ENCODE peak calls at places on chromosomes 3 and 15, in five cellular contexts. K is MM.1S; J is CD8-positive, alpha-beta memory T cell; F is heart right ventricle; T is breast epithelium. W is an unnamed sample.

GRCh38 chr3:124552224-124552623 is 178.0 kb upstream of the UMPS start:
- DNase-seq in K (no peak), J (no peak), F (no peak), T (no peak), W (peak; percentile 44)

GRCh38 chr3:105953831-105954230 is 85.0 kb upstream of the CBLB start:
- DNase-seq in K (no peak), J (no peak), F (no peak), T (no peak), W (no peak)

GRCh38 chr3:106114848-106115247 is 246.0 kb upstream of the CBLB start:
- DNase-seq in K (no peak), J (no peak), F (no peak), T (no peak), W (no peak)

GRCh38 chr3:52372822-52373504 is 56.8 kb downstream of the DNAH1 start:
- DNase-seq in K (no peak), J (no peak), F (peak; percentile 50), T (no peak), W (peak; percentile 15)

GRCh38 chr3:99325407-99325806 is 313.0 kb upstream of the COL8A1 start:
- DNase-seq in K (no peak), J (no peak), F (no peak), T (no peak), W (no peak)

GRCh38 chr15:42088801-42089640 is 5.3 kb downstream of the PLA2G4D start:
- DNase-seq in K (no peak), J (no peak), F (no peak), T (no peak), W (peak; percentile 10)

GRCh38 chr15:67033521-67033920 is 31.9 kb upstream of the SMAD3 start:
- DNase-seq in K (no peak), J (peak; percentile 4), F (peak; percentile 61), T (no peak), W (peak; percentile 42)

GRCh38 chr3:96915465-96915864 is 101.1 kb downstream of the EPHA6 start:
- DNase-seq in K (no peak), J (no peak), F (no peak), T (no peak), W (no peak)

GRCh38 chr3:184874709-184875644 is 63.0 kb downstream of the VPS8 start:
- DNase-seq in K (peak; percentile 74), J (no peak), F (no peak), T (no peak), W (no peak)

GRCh38 chr3:86969500-86970189 is 21.3 kb downstream of the VGLL3 start:
- DNase-seq in K (peak; percentile 56), J (no peak), F (no peak), T (no peak), W (peak; percentile 31)

GRCh38 chr15:91603681-91604080 is 249.8 kb upstream of the SLCO3A1 start:
- DNase-seq in K (no peak), J (no peak), F (no peak), T (no peak), W (no peak)

GRCh38 chr15:45224596-45225217 is 27.3 kb upstream of the SLC28A2 start:
- DNase-seq in K (no peak), J (no peak), F (no peak), T (no peak), W (no peak)

GRCh38 chr3:194224937-194225422 is 89.0 kb downstream of the HES1 start:
- DNase-seq in K (no peak), J (no peak), F (no peak), T (no peak), W (no peak)

GRCh38 chr15:78178056-78178455 is 28.9 kb downstream of the IDH3A start:
- DNase-seq in K (no peak), J (no peak), F (no peak), T (no peak), W (no peak)

GRCh38 chr15:50531163-50531562 is 15.3 kb downstream of the USP50 start:
- DNase-seq in K (no peak), J (no peak), F (no peak), T (no peak), W (no peak)

GRCh38 chr3:120767106-120767505 is 24.6 kb downstream of the GTF2E1 start:
- DNase-seq in K (no peak), J (no peak), F (no peak), T (no peak), W (no peak)

GRCh38 chr3:181623924-181624694 is 87.6 kb upstream of the SOX2 start:
- DNase-seq in K (no peak), J (no peak), F (no peak), T (no peak), W (peak; percentile 32)

GRCh38 chr3:107264888-107265287 is 112.4 kb upstream of the CCDC54 start:
- DNase-seq in K (no peak), J (no peak), F (no peak), T (no peak), W (no peak)

GRCh38 chr15:82585072-82585471 is 44.8 kb upstream of the RPS17 start:
- DNase-seq in K (no peak), J (no peak), F (no peak), T (no peak), W (no peak)

GRCh38 chr3:30313840-30314239 is 292.6 kb upstream of the TGFBR2 start:
- DNase-seq in K (no peak), J (no peak), F (no peak), T (no peak), W (no peak)

GRCh38 chr15:78389356-78389755 is 48.7 kb upstream of the IREB2 start:
- DNase-seq in K (no peak), J (no peak), F (no peak), T (no peak), W (no peak)

GRCh38 chr3:65671004-65671403 is 367.7 kb downstream of the MAGI1 start:
- DNase-seq in K (no peak), J (no peak), F (no peak), T (no peak), W (no peak)

GRCh38 chr3:169939320-169939719 is 27.3 kb upstream of the SEC62 start:
- DNase-seq in K (no peak), J (no peak), F (no peak), T (no peak), W (peak; percentile 50)

GRCh38 chr15:28094732-28095521 is 4.2 kb downstream of the OCA2 start:
- DNase-seq in K (no peak), J (peak; percentile 41), F (peak; percentile 61), T (no peak), W (peak; percentile 91)

GRCh38 chr3:126394179-126394976 is at the start of gene CFAP100:
- DNase-seq in K (no peak), J (no peak), F (peak; percentile 41), T (no peak), W (peak; percentile 54)

GRCh38 chr3:150286390-150287147 is 121.5 kb upstream of the TSC22D2 start:
- DNase-seq in K (peak; percentile 67), J (no peak), F (no peak), T (no peak), W (peak; percentile 6)

GRCh38 chr3:194450341-194450740 is 36.5 kb downstream of the ATP13A3 start:
- DNase-seq in K (no peak), J (no peak), F (no peak), T (no peak), W (no peak)

GRCh38 chr3:72069543-72069942 is 284.6 kb upstream of the PROK2 start:
- DNase-seq in K (no peak), J (no peak), F (no peak), T (no peak), W (no peak)

GRCh38 chr3:32095431-32095830 is 11.0 kb upstream of the GPD1L start:
- DNase-seq in K (no peak), J (no peak), F (no peak), T (no peak), W (no peak)

DNA sequence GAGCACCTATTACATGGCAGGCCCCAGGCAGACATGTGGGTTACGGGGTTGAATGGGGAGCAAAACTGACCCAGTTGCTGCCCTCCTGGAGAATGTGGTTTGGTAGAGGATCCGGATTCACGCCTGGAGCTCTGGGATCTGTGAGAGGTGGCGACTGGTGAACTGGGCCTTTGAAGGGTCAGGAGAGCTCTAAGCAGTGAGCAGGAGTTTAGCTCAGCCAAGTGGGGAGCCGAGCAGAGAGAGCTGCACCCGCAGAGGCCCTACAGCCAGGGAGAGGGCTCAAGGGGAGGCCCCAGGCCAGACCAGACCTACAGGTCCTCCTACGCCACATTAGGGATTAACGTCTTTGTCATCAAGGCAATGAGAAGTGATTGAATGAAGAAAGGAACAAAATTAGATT is 179.8 kb upstream of the TLE3 start:
- DNase-seq in K (no peak), J (no peak), F (no peak), T (peak; percentile 10), W (no peak)
- H3K27ac ChIP-seq in K (no peak overlapping the region), J (no peak overlapping the region), F (no peak overlapping the region), T (no peak overlapping the region), W (no peak overlapping the region)

GRCh38 chr15:25230442-25230841 is 208.4 kb downstream of the UBE3A start:
- DNase-seq in K (no peak), J (no peak), F (no peak), T (no peak), W (no peak)
- H3K9me3 ChIP-seq in K (no peaks in the 10 kb centered on the region), J (no peaks in the 10 kb centered on the region), F (no peaks in the 10 kb centered on the region), T (peaks cover 98% of the 10 kb centered on the region), W (no peaks in the 10 kb centered on the region)

GRCh38 chr3:186953011-186953487 is 22.7 kb downstream of the ST6GAL1 start:
- DNase-seq in K (no peak), J (no peak), F (no peak), T (no peak), W (no peak)
- H3K27ac ChIP-seq in K (no peak overlapping the region), J (peak overlapping the region; percentile 53), F (peak overlapping the region; percentile 93), T (peak overlapping the region; percentile 17), W (no peak overlapping the region)

GRCh38 chr3:136110481-136110880 is 85.7 kb downstream of the MSL2 start:
- DNase-seq in K (no peak), J (no peak), F (no peak), T (no peak), W (no peak)

GRCh38 chr3:136109499-136109898 is 86.6 kb downstream of the MSL2 start:
- DNase-seq in K (peak; percentile 72), J (no peak), F (no peak), T (no peak), W (no peak)

GRCh38 chr3:136114421-136114820 is 81.7 kb downstream of the MSL2 start:
- DNase-seq in K (no peak), J (no peak), F (no peak), T (no peak), W (peak; percentile 45)
- H3K9me3 ChIP-seq in K (no peaks in the 10 kb centered on the region), J (no peaks in the 10 kb centered on the region), F (no peaks in the 10 kb centered on the region), T (no peaks in the 10 kb centered on the region), W (no peaks in the 10 kb centered on the region)